ENCODE peak calls at places on chromosomes 1 and 21, in four cellular contexts. U is GM13977, X is heart left ventricle, H is IMR-90. J is an unnamed sample.

GRCh38 chr1:45753248-45754037 is 3.0 kb upstream of the IPP start:
- DNase-seq in U (no peak), X (no peak), H (no peak), J (no peak)

GRCh38 chr21:42474043-42474831 is 21.8 kb downstream of the RSPH1 start:
- DNase-seq in U (peak), X (no peak), H (no peak), J (peak)

GRCh38 chr1:62991152-62991551 is 207.2 kb downstream of the ATG4C start:
- DNase-seq in U (no peak), X (no peak), H (no peak), J (no peak)

GRCh38 chr1:176691251-176692228 is 228.6 kb downstream of the PAPPA2 start:
- DNase-seq in U (peak), X (no peak), H (peak), J (peak)

GRCh38 chr1:84146375-84147032 is 2.4 kb downstream of the PRKACB start:
- DNase-seq in U (no peak), X (no peak), H (peak), J (no peak)

GRCh38 chr1:234125283-234125682 is 220.8 kb downstream of the SLC35F3 start:
- DNase-seq in U (peak), X (no peak), H (peak), J (peak)

GRCh38 chr1:3910049-3910731 is 10.1 kb upstream of the C1orf174 start:
- DNase-seq in U (no peak), X (no peak), H (no peak), J (no peak)

GRCh38 chr1:231062500-231063270 is 22.6 kb upstream of the FAM89A start:
- DNase-seq in U (no peak), X (no peak), H (peak), J (no peak)

GRCh38 chr1:216457356-216457755 is 34.1 kb upstream of the USH2A start:
- DNase-seq in U (no peak), X (no peak), H (peak), J (no peak)

GRCh38 chr1:10978719-10979118 is 33.7 kb upstream of the TARDBP start:
- DNase-seq in U (no peak), X (no peak), H (no peak), J (no peak)

GRCh38 chr1:110484801-110485200 is 33.9 kb downstream of the PROK1 start:
- DNase-seq in U (no peak), X (no peak), H (no peak), J (no peak)

GRCh38 chr1:230220478-230220877 is 153.4 kb downstream of the GALNT2 start:
- DNase-seq in U (no peak), X (no peak), H (no peak), J (no peak)

GRCh38 chr1:175597969-175598765 is 145.2 kb downstream of the TNR start:
- DNase-seq in U (peak), X (no peak), H (peak), J (no peak)

GRCh38 chr1:204711947-204712701 is 26.6 kb upstream of the LRRN2 start:
- DNase-seq in U (no peak), X (no peak), H (no peak), J (peak)

GRCh38 chr1:154179951-154180687 is 11.8 kb downstream of the TPM3 start:
- DNase-seq in U (peak), X (no peak), H (no peak), J (peak)

GRCh38 chr1:156513189-156513588 is 12.6 kb upstream of the MEF2D start:
- DNase-seq in U (no peak), X (no peak), H (peak), J (no peak)

GRCh38 chr21:38905328-38905727 is 99.6 kb downstream of the ETS2 start:
- DNase-seq in U (no peak), X (no peak), H (no peak), J (no peak)

GRCh38 chr1:180252638-180253536 is 22.8 kb downstream of the LHX4 start:
- DNase-seq in U (peak), X (peak), H (peak), J (peak)

GRCh38 chr1:40507973-40508372 is 594 bp upstream of the EXO5 start:
- DNase-seq in U (no peak), X (no peak), H (no peak), J (no peak)

GRCh38 chr1:36609241-36610027 is 126.7 kb upstream of the CSF3R start:
- DNase-seq in U (peak), X (no peak), H (peak), J (peak)

GRCh38 chr1:2248127-2248826 is 20.2 kb downstream of the SKI start:
- DNase-seq in U (no peak), X (no peak), H (no peak), J (peak)

GRCh38 chr21:37128069-37128468 is 55.0 kb downstream of the TTC3 start:
- DNase-seq in U (no peak), X (no peak), H (no peak), J (no peak)

GRCh38 chr1:241551759-241552638 is 19.8 kb downstream of the KMO start:
- DNase-seq in U (peak), X (no peak), H (peak), J (no peak)

GRCh38 chr1:32695098-32695904 is 7.3 kb downstream of the SYNC start:
- DNase-seq in U (no peak), X (peak), H (peak), J (peak)

GRCh38 chr1:84998642-84999280 is 1.8 kb upstream of the MCOLN2 start:
- DNase-seq in U (peak), X (no peak), H (peak), J (no peak)

GRCh38 chr21:45867041-45867630 is 114.4 kb upstream of the COL6A1 start:
- DNase-seq in U (no peak), X (no peak), H (no peak), J (no peak)

GRCh38 chr1:2192031-2192995 is 2.3 kb downstream of the FAAP20 start:
- DNase-seq in U (no peak), X (no peak), H (peak), J (no peak)

GRCh38 chr1:33872275-33872674 is 8.4 kb downstream of the HMGB4 start:
- DNase-seq in U (no peak), X (no peak), H (no peak), J (no peak)

GRCh38 chr1:233819042-233819441 is 85.4 kb upstream of the SLC35F3 start:
- DNase-seq in U (no peak), X (no peak), H (no peak), J (no peak)

GRCh38 chr1:244296447-244296846 is 155.3 kb downstream of the ADSS2 start:
- DNase-seq in U (no peak), X (no peak), H (no peak), J (no peak)

GRCh38 chr21:38839683-38840286 is 34.1 kb downstream of the ETS2 start:
- DNase-seq in U (no peak), X (no peak), H (peak), J (peak)

GRCh38 chr1:54353959-54354358 is 52.2 kb downstream of the SSBP3 start:
- DNase-seq in U (no peak), X (no peak), H (no peak), J (no peak)

DNA sequence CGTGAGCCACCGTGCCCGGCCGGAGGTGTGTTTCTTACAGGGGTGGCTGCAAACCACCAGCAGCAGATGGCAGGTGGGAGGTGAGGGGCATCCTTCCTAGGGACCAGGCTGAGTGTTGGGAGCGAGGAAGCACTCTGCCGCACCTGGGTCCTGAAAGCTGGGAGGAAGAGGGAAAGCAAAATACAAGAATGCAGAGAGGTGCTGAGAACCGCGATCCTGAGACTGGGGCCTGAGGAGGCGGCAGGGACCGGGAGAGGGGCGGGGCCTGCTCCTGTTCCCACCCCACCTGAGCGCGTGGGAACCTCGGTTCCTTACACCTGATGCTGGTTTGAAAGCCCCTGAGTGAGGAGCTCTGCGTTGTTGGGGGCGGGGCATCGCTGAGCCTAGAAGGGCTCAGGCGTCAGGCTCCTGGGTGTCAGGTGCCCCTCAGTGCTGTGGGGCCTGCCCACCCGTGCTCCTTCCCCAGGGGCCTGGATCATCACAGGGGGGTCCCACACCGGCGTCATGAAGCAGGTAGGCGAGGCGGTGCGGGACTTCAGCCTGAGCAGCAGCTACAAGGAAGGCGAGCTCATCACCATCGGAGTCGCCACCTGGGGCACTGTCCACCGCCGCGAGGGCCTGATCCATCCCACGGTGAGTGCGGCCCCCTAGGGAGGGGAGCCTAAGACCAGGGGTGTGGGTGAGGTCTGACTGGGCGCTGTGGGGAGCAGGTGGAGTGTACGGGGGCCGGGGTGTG is 15.5 kb downstream of the TRPM2 start:
- DNase-seq in U (no peak), X (no peak), H (no peak), J (no peak)
- TF ChIP-seq CTCF in U (no peak), X (no peak), H (no peak), J (no peak)

DNA sequence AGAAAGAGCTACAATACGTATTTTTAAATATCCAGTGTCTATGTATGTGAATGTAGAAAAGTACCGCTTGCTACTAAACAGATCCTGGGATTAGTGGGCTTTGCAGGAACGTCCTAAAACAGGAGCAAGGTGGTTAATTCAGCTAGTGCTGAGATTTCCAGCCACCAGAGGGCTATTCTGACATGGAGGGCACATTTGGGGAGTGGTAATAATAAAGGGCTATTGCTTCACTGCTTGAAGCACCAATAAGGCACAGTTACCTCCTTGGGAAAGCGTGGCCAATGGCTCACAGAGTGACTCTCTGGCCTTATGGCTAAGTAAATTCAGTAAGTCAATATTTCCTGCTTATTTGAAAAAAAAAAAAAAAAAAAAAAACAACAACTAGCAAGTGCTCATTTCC is 152.4 kb downstream of the GABPA start:
- DNase-seq in U (no peak), X (no peak), H (no peak), J (peak)
- TF ChIP-seq CTCF in U (no peak), X (no peak), H (peak), J (no peak)

DNA sequence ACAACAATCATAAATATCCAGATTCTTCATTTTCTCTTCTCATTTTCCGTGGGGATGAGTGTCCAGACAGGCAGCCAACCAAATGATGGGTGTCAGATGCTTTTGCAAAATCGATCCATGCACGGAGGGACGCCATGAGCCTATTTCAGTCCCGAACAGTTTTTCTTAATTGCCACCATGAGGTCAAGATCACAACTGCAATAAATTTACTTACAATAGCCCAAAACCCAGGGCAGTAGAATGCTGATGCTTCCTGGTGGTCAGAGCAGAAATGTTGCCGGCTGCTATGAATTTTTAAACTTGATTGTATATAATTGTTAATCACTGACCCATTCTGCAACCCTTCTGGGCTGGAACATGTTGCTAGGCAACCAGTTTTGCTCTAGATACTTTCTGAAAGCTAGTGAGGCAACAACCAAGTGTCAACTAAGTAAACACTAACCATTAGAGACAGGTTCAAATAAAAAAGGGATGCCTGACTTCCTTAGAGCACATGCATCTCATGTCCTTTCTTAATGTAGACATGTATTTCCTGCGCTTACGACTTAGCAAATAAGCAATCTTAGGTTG is 132.6 kb upstream of the TIAM1 start:
- DNase-seq in U (no peak), X (no peak), H (no peak), J (no peak)
- TF ChIP-seq CTCF in U (no peak), X (peak), H (no peak), J (no peak)

GRCh38 chr1:16289959-16290358 is 53.0 kb upstream of the CPLANE2 start:
- DNase-seq in U (no peak), X (no peak), H (no peak), J (no peak)
- TF ChIP-seq CTCF in U (no peak), X (no peak), H (peak), J (no peak)

GRCh38 chr1:7120863-7121621 is 335.8 kb downstream of the CAMTA1 start:
- DNase-seq in U (no peak), X (no peak), H (no peak), J (no peak)

GRCh38 chr1:7117265-7117598 is 332.0 kb downstream of the CAMTA1 start:
- DNase-seq in U (no peak), X (no peak), H (no peak), J (no peak)

GRCh38 chr1:7121622-7121988 is 336.4 kb downstream of the CAMTA1 start:
- DNase-seq in U (no peak), X (peak), H (no peak), J (no peak)

GRCh38 chr1:7116001-7116400 is 330.7 kb downstream of the CAMTA1 start:
- DNase-seq in U (no peak), X (no peak), H (no peak), J (no peak)

GRCh38 chr1:7117599-7118281 is 332.5 kb downstream of the CAMTA1 start:
- DNase-seq in U (no peak), X (no peak), H (peak), J (no peak)
- TF ChIP-seq CTCF in U (no peak), X (no peak), H (peak), J (no peak)

DNA sequence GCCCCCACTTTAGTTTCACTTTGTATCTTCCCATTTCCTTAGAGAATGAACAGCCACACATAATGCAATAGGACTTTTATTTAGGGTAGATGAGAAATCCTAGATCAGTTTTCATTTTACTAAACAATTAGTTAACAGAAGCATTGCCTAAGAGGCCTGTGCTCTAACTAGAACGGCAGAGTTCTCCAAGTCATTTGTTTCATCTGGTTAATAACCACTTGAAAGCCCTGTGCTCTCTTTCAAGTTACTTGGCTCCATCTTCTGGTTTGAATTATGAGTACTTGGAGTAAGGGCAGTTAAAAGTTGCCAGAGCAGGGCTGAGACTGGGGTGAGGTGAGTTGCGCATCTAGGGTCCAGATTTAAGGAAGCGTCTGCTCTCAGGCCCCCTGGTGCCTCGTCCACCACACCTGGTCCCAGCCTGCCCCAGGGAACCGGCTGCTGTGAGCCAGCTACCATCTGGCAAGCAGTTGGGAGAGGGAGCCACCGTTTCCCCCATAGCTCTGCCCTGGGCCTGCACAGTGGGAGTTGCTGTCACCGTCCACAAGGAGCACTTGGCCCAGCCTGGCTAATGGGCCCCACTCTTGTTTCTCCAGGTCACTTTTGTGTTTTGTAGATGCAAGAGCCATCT is 18.1 kb upstream of the SLC44A3 start:
- DNase-seq in U (peak), X (no peak), H (peak), J (peak)
- TF ChIP-seq CTCF in U (peak), X (peak), H (peak), J (peak)

DNA sequence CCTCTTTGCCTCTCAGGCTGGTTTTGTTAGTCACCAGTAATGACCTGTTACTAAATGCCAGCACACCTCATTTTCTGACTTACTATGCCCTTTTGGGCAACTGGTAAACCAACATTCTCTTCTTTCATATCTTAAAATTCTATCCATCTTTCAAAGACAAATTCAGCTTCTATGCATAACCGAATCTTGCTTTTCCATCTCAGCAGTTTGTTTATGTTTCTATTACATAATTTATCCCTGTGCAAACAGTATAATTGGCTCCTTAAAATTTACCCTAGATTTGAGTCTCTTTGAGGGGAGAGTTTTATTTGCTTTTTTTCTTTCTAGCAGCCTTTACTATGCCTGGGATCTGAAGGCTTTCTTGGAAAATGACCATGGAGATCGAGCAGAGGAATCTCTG is 58.5 kb upstream of the SIPA1L2 start:
- DNase-seq in U (no peak), X (no peak), H (no peak), J (no peak)
- TF ChIP-seq CTCF in U (no peak), X (no peak), H (no peak), J (no peak)

DNA sequence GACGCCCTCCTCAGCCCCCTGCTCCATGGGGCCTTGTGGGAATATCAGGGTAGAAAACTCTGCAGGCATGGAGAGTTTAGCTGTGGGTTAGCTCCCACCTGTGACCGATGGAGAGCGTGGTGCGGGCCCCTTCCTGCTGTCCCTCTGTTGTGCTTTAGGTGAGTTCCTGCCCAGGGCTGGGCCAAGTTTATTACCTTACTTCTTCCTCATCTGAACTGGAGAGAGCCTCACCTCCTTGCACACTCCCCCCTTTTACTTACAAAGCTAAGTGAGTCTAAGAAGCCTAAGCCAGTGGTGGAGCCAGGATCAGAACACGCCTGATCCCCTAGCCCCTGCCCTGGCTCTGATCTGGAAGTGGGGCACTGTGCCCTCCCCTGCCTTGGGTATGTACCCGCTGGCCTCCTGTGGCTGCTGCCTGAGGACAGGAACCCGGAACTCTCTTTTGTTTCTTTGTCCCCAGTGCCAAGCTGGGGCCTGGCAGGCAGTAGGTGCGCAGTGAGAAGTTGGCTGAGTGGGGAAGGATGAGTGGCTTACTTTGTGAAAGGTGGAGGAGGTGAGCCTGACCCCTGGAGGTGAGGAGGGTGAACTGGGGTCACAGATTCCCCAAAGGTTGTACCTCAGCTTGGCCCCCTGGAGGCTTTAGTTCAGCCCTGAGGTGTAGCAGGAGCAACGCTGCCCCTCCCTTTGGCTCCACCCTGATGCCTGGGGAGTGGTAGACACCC is 32.9 kb downstream of the ARHGEF10L start:
- DNase-seq in U (no peak), X (no peak), H (no peak), J (no peak)
- TF ChIP-seq CTCF in U (peak), X (no peak), H (no peak), J (no peak)

DNA sequence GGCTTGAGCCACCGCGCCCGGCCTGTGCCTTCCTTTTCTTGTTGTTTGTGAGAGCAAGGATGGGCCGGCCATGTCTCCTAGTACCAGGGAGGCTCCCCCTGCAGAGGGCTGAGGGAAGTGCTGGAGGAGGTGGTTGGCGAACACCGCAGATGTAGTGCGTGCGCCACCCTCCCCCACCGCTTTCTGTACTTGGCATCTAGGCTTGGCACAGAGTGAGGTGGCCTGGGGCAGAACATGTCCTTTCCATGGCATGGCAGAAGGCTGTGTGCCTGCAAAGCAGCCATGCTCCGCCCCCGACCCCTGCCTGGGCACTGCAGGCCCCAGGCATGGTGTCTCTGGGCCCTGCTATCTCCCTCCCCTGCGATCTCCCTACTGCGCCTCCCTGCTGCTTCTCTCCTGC is 30.7 kb downstream of the ALPL start:
- DNase-seq in U (no peak), X (no peak), H (no peak), J (no peak)
- TF ChIP-seq CTCF in U (no peak), X (no peak), H (peak), J (no peak)

J was measured in colonic mucosa.